ENCODE peak calls at places on chromosomes 13 and 19, in six cellular contexts. L is coronary artery, C is left colon, V is SK-MEL-5, G is DMS153, Q is Calu3. B is an unnamed sample.

GRCh38 chr13:97977376-97977705 is 23.9 kb downstream of the IPO5 start:
- DNase-seq in G (no peak), C (no peak), V (peak), L (no peak), Q (no peak), B (no peak)

GRCh38 chr13:40433577-40433976 is 232.9 kb downstream of the FOXO1 start:
- DNase-seq in Q (no peak), G (no peak), C (peak), V (no peak), L (no peak), B (no peak)

GRCh38 chr13:29456419-29456818 is 139.1 kb downstream of the SLC7A1 start:
- DNase-seq in V (no peak), C (no peak), Q (no peak), L (no peak), G (no peak), B (no peak)

GRCh38 chr13:74730556-74731331 is 596.5 kb upstream of the KLF12 start:
- DNase-seq in V (no peak), C (no peak), Q (no peak), G (peak), L (no peak), B (no peak)

GRCh38 chr13:110627351-110627750 is 12.0 kb downstream of the NAXD start:
- DNase-seq in Q (no peak), C (no peak), G (no peak), V (no peak), L (no peak), B (no peak)

GRCh38 chr19:29528946-29529645 is 3.3 kb downstream of the VSTM2B start:
- DNase-seq in L (no peak), C (no peak), Q (no peak), G (no peak), V (no peak), B (no peak)

GRCh38 chr19:13027031-13027430 is 31.8 kb downstream of the NFIX start:
- DNase-seq in G (no peak), V (no peak), C (peak), Q (no peak), L (no peak), B (no peak)

GRCh38 chr19:17404621-17405249 is 695 bp downstream of the BST2 start:
- DNase-seq in V (no peak), L (no peak), Q (no peak), G (no peak), C (no peak), B (no peak)

GRCh38 chr19:11921852-11922495 is 2.9 kb upstream of the ZNF700 start:
- DNase-seq in C (no peak), G (no peak), V (no peak), Q (no peak), L (no peak), B (no peak)

GRCh38 chr19:55591555-55591954 is 7.8 kb downstream of the FIZ1 start:
- DNase-seq in L (no peak), G (no peak), C (no peak), Q (no peak), V (no peak), B (no peak)

B was measured in lower leg skin.